ENCODE peak calls at places on chromosomes 1 and 21, in nine cellular contexts. D, K, T, Z, P, Q, U, X and M are unnamed samples.

GRCh38 chr21:29095203-29095602 is 21.8 kb upstream of the CCT8 start:
- DNase-seq in D (no peak), K (no peak), T (no peak), Z (no peak), P (no peak), Q (no peak), U (no peak), X (no peak), M (no peak)

GRCh38 chr1:154849645-154850131 is 20.4 kb downstream of the KCNN3 start:
- DNase-seq in D (no peak), K (no peak), T (no peak), Z (no peak), P (peak), Q (no peak), U (no peak), X (no peak), M (no peak)

GRCh38 chr1:28509705-28510349 is 4.0 kb downstream of the RCC1 start:
- DNase-seq in D (no peak), K (no peak), T (no peak), Z (no peak), P (peak), Q (no peak), U (no peak), X (no peak), M (no peak)

GRCh38 chr1:159972443-159973205 is 18.6 kb upstream of the SLAMF9 start:
- DNase-seq in D (no peak), K (no peak), T (no peak), Z (no peak), P (no peak), Q (peak), U (no peak), X (no peak), M (no peak)

GRCh38 chr1:102776074-102776473 is 332.2 kb downstream of the COL11A1 start:
- DNase-seq in D (no peak), K (no peak), T (no peak), Z (no peak), P (no peak), Q (no peak), U (no peak), X (no peak), M (no peak)

GRCh38 chr1:92125204-92125603 is 45.1 kb downstream of the BTBD8 start:
- DNase-seq in D (no peak), K (no peak), T (no peak), Z (no peak), P (no peak), Q (no peak), U (no peak), X (no peak), M (no peak)

GRCh38 chr21:34845521-34846213 is 176.9 kb downstream of the CLIC6 start:
- DNase-seq in D (peak), K (no peak), T (peak), Z (peak), P (peak), Q (no peak), U (no peak), X (no peak), M (peak)

GRCh38 chr1:12407050-12407961 is 177.5 kb downstream of the VPS13D start:
- DNase-seq in D (no peak), K (no peak), T (peak), Z (peak), P (peak), Q (no peak), U (no peak), X (no peak), M (no peak)

GRCh38 chr1:230878584-230878975 is 10.3 kb upstream of the C1orf198 start:
- DNase-seq in D (peak), K (peak), T (peak), Z (no peak), P (no peak), Q (no peak), U (peak), X (peak), M (no peak)

GRCh38 chr1:145828368-145829016 is 4.5 kb downstream of the POLR3C start:
- DNase-seq in D (no peak), K (no peak), T (no peak), Z (no peak), P (no peak), Q (no peak), U (no peak), X (no peak), M (no peak)

DNA sequence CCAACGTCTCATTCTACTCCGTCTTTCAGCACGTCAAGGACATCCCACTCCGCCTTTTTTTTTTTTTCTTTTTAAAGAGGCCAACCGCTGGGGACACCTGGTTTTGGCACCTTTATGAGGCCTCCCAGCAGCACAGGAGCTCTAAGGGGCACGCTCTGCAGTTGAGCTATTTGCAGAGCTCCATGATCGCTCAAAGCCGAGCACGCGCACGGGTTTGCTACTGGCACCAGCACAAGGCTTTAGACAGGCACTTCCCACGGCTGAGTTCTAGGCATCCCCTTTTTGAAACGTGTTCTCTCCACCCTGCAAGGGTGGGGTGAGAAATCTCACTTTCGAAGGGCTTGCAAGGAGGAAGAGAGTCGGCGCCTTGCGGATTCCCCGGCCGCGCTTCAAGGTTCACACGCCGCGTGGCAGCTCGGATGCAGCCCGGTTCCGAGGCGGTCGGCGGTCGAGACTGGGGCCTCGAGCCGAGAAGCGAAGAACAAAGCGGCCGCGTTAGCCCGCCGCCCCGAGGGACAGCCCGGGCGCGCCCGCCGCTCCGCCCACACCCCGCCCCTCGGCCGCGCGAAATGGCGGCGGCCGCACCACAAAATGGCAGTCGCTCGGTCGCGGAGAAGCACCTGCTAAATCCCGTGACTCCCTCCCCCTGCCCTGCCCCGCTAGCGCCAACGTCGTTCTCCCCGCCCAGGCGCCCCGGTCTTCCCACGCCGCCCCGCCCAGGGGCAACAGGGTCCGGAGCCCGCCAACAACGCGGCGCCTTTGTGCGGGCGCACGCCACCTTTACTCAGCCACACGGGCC is 12.9 kb upstream of the SPEN start:
- DNase-seq in D (peak), K (peak), T (peak), Z (peak), P (peak), Q (peak), U (peak), X (peak), M (peak)
- TF ChIP-seq POLR2A in D (peak), K (peak), T (peak), Z (no peak), P (peak), Q (peak), U (no peak), X (peak), M (peak)

GRCh38 chr1:162561037-162561615 is 396 bp upstream of the UAP1 start:
- DNase-seq in D (peak), K (peak), T (peak), Z (peak), P (peak), Q (peak), U (peak), X (peak), M (peak)
- TF ChIP-seq POLR2A in D (peak), K (peak), T (no peak), Z (peak), P (no peak), Q (peak), U (no peak), X (peak), M (peak)

GRCh38 chr1:21894034-21894881 is 42.9 kb downstream of the HSPG2 start:
- DNase-seq in D (no peak), K (no peak), T (peak), Z (no peak), P (no peak), Q (no peak), U (no peak), X (no peak), M (no peak)

GRCh38 chr1:21888500-21888899 is 48.6 kb downstream of the HSPG2 start:
- DNase-seq in D (no peak), K (no peak), T (no peak), Z (no peak), P (no peak), Q (no peak), U (no peak), X (no peak), M (no peak)

GRCh38 chr1:21891621-21892479 is 45.3 kb downstream of the HSPG2 start:
- DNase-seq in D (no peak), K (no peak), T (no peak), Z (no peak), P (no peak), Q (no peak), U (no peak), X (no peak), M (no peak)

GRCh38 chr1:21893046-21893805 is 43.9 kb downstream of the HSPG2 start:
- DNase-seq in D (no peak), K (no peak), T (no peak), Z (no peak), P (no peak), Q (no peak), U (no peak), X (no peak), M (no peak)

GRCh38 chr1:21891081-21891480 is 46.0 kb downstream of the HSPG2 start:
- DNase-seq in D (no peak), K (no peak), T (no peak), Z (no peak), P (no peak), Q (no peak), U (no peak), X (no peak), M (no peak)
- TF ChIP-seq POLR2A in D (no peak), K (no peak), T (no peak), Z (no peak), P (no peak), Q (no peak), U (no peak), X (no peak), M (no peak)

GRCh38 chr1:77889240-77889637 is 815 bp downstream of the NEXN start:
- DNase-seq in D (no peak), K (no peak), T (no peak), Z (no peak), P (peak), Q (no peak), U (no peak), X (no peak), M (no peak)

GRCh38 chr1:77889671-77890070 is 1.2 kb downstream of the NEXN start:
- DNase-seq in D (no peak), K (peak), T (peak), Z (no peak), P (no peak), Q (no peak), U (no peak), X (no peak), M (no peak)

GRCh38 chr1:77891200-77891599 is 2.8 kb downstream of the NEXN start:
- DNase-seq in D (no peak), K (no peak), T (no peak), Z (no peak), P (no peak), Q (no peak), U (no peak), X (no peak), M (no peak)

GRCh38 chr1:77888071-77888428 is 374 bp upstream of the NEXN start:
- DNase-seq in D (no peak), K (no peak), T (no peak), Z (no peak), P (no peak), Q (no peak), U (no peak), X (no peak), M (no peak)

DNA sequence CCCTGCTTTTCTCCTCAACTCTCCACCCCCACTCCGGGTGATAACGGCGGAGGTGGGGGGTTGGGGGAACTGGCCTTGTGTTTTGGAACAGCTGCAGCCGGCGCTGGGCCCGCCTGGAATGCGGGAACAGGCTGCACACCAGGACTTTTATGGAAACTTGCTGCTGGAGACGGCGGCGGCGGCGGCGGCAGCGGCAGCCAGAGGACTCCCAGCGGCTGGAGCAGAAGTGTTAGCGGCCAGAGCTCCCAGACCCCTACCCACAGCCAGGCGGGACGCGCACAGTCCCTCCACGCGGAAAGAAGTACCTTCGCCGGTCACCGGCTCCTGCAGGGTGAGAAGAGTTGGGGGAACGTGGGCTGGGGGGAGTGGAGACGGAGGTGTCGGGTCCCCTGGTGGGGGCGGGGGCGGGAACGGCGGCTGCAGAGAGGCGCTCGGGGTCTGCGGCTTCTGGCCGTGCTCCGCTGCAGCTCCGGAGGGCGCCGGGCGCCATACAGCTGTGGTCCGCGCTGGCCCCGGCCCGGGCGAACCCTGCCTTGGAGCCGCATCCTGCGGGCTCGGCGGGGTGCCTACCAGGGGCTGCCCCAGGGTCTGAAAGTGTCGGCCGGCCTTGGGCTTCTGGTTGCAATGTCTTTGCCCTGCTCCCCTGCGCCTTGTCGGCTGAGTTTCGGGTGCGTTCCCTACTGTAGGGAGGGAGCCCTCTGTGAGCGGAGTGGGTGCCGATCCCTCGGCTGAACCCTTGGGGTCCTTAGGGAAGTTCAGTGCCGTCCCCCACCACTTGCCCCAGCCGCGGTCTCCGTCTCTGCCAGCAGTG is at the start of gene NEXN:
- DNase-seq in D (peak), K (peak), T (peak), Z (peak), P (peak), Q (peak), U (peak), X (peak), M (peak)
- TF ChIP-seq POLR2A in D (no peak), K (peak), T (peak), Z (no peak), P (no peak), Q (no peak), U (no peak), X (peak), M (no peak)

GRCh38 chr1:110874303-110875215 is 1.6 kb downstream of the CD53 start:
- DNase-seq in D (no peak), K (no peak), T (no peak), Z (no peak), P (peak), Q (no peak), U (no peak), X (no peak), M (no peak)

GRCh38 chr1:110877364-110877763 is 4.4 kb downstream of the CD53 start:
- DNase-seq in D (no peak), K (no peak), T (no peak), Z (no peak), P (peak), Q (no peak), U (no peak), X (no peak), M (no peak)

GRCh38 chr1:110876748-110877341 is 3.9 kb downstream of the CD53 start:
- DNase-seq in D (no peak), K (no peak), T (no peak), Z (no peak), P (no peak), Q (no peak), U (no peak), X (no peak), M (no peak)

GRCh38 chr1:110873856-110874255 is 908 bp downstream of the CD53 start:
- DNase-seq in D (no peak), K (no peak), T (no peak), Z (no peak), P (peak), Q (no peak), U (no peak), X (no peak), M (no peak)

GRCh38 chr1:110875216-110875731 is 2.3 kb downstream of the CD53 start:
- DNase-seq in D (no peak), K (no peak), T (no peak), Z (peak), P (peak), Q (no peak), U (no peak), X (no peak), M (no peak)
- TF ChIP-seq POLR2A in D (no peak), K (no peak), T (no peak), Z (no peak), P (no peak), Q (no peak), U (no peak), X (no peak), M (no peak)

DNA sequence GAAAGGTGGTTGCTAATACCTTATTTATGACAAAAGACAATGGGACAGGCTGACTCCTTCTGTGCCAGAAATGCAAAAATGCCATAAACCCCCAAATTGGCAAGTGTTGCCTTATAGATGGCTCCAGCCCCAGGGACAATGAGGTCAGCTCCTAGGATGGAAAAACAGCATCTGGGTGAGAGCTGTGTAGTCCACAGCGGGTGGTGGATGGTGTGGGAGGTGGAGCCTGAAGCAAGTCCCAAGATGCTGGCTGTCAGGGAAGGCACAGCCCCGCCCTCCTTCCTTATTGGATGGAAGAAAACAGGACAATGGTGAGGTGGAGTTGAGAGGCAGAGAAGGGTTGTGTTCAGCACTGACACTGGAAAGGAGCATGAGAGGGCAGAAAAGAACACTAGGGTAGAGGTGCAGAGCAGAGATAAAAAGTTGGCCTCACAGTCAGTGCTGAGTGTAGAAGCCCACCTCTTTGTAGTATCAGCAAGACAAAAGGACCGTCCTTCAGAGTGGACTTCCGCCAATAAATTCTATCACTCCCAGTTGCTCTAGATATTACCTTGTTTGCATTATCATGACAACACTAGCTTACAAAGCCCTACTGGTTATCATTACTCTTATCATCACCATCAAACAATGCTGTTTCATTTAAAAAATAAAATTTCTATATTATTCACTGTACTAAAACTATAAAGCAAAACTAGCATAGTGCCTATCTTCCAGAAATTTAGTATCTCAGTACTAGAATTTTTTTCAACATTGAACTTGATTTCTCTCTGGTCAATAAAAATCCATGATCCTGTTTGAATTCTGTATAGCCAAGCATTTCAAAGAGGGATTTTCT is 3.7 kb upstream of the SDE2 start:
- DNase-seq in D (peak), K (peak), T (peak), Z (peak), P (peak), Q (no peak), U (peak), X (peak), M (peak)
- TF ChIP-seq POLR2A in D (peak), K (no peak), T (peak), Z (no peak), P (no peak), Q (no peak), U (no peak), X (no peak), M (no peak)

DNA sequence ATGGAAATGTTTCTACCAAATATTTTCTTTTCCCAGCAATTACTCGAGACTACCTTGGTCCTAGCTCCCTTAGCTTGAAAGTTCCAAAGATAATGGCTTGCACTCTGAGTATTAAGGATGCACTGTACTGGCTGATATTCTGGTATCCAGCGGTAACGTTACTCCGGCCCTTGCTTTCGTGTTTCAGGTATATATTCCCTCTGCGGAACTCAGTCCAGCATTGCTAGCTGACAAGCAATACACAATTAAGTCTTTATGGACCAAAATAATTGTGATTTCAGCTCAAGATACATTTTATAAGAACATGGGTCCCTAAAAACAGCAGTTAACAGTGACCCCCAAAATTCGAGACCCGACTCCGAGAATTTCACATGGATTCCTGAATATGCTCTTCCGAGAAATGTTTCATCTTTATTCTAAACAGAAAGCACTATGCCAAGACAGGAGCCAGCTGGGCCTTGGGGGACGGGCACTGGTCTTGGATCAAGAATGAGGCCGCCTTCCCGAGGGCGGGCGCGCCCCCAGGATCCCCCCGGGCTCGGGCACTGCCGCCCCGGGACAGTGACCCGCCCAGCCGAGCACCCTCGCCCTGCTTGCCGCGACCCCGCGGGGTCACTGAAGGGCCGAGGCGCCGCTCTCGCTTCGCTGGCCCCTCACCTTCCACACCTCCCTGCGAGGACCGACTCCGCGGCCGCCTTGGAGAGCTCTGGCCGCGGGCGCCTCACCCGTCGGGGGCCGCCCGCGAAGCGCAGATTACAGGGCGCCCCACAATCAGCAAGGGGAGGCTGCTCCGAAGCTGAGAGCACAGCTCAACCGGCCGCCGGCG is 664 bp downstream of the SCYL3 start:
- DNase-seq in D (peak), K (peak), T (no peak), Z (no peak), P (peak), Q (no peak), U (peak), X (peak), M (peak)
- TF ChIP-seq POLR2A in D (no peak), K (no peak), T (peak), Z (no peak), P (no peak), Q (peak), U (no peak), X (no peak), M (no peak)

DNA sequence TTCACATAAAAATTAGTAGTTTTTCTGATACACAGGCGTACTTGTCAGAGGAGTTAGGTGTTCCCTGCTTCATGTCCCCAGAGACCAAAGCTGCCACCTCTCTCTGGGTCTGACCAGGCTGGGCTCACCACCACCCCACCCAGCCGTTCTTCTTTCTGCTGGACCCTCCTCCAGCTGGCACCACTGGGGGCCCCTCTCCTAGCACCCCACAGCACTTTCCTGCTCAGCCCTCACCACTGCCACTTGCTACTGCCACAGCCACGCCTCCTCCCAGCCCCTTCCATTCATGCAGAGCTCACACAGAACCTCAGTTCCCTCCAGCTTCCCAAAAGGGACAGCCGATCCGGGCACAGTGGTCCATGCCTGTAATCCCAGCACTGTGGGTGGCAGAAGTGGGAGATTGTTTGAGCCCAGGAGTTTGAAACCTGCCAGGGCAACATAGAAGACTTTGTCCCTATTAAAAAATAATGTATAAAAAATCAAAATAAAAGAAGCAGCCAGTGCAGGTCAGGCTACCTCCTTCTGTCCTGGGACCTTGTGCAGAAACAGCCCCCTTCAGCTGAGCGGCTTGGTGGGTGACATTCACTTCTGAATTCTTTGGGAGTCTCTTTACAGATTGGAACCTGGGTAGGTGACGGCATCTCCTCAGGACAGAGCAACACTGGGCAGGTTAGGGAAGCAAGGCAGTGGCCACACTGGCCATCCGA is 208.3 kb downstream of the TOMM20 start:
- DNase-seq in D (no peak), K (peak), T (no peak), Z (no peak), P (no peak), Q (no peak), U (no peak), X (no peak), M (no peak)
- TF ChIP-seq POLR2A in D (no peak), K (no peak), T (no peak), Z (no peak), P (no peak), Q (no peak), U (no peak), X (no peak), M (no peak)